ENCODE peak calls at places on chromosome 14, in nine cellular contexts. V, T, L, K, M, O, I, J and G are unnamed samples.

GRCh38 chr14:61346793-61347192 is 25.4 kb downstream of the PRKCH start:
- DNase-seq in K (no peak), O (no peak), L (no peak), J (no peak), V (no peak), T (no peak), I (no peak), M (no peak), G (peak; percentile 53)

GRCh38 chr14:79514700-79515099 is 696.6 kb downstream of the DIO2 start:
- DNase-seq in L (peak; percentile 2), T (no peak), V (peak; percentile 73), K (peak; percentile 5), M (peak; percentile 87), J (no peak), O (no peak), I (no peak), G (peak; percentile 75)

GRCh38 chr14:23326491-23327332 is 5.5 kb downstream of the PABPN1 start:
- DNase-seq in J (no peak), M (no peak), I (no peak), T (no peak), L (no peak), K (no peak), V (no peak), O (no peak), G (no peak)

GRCh38 chr14:66228267-66228970 is 257.8 kb upstream of the CCDC196 start:
- DNase-seq in L (peak; percentile 55), O (no peak), I (no peak), M (peak; percentile 70), J (no peak), V (no peak), T (no peak), K (peak; percentile 15), G (peak; percentile 79)

GRCh38 chr14:23141706-23142467 is 22.8 kb upstream of the CEBPE start:
- DNase-seq in J (peak; percentile 94), L (peak; percentile 90), T (no peak), O (no peak), K (peak; percentile 30), I (no peak), M (peak; percentile 56), V (peak; percentile 24), G (peak; percentile 38)

GRCh38 chr14:93100098-93100497 is 15.6 kb downstream of the ITPK1 start:
- DNase-seq in T (no peak), V (no peak), O (no peak), K (no peak), J (no peak), L (no peak), I (no peak), M (no peak), G (no peak)

GRCh38 chr14:78090820-78091219 is 79.4 kb upstream of the NRXN3 start:
- DNase-seq in T (no peak), I (no peak), O (no peak), M (no peak), K (no peak), V (no peak), L (no peak), J (no peak), G (no peak)

GRCh38 chr14:96799489-96800056 is 2.4 kb downstream of the VRK1 start:
- DNase-seq in J (no peak), L (no peak), I (no peak), M (no peak), V (no peak), T (no peak), K (no peak), O (no peak), G (no peak)

GRCh38 chr14:96203635-96204034 is 1.0 kb upstream of the BDKRB2 start:
- DNase-seq in I (no peak), O (no peak), L (no peak), M (no peak), V (peak; percentile 60), J (no peak), T (no peak), K (no peak), G (no peak)

GRCh38 chr14:79044894-79045624 is 874.9 kb downstream of the NRXN3 start:
- DNase-seq in L (peak; percentile 87), T (peak; percentile 6), J (peak; percentile 58), V (peak; percentile 88), I (peak; percentile 20), M (peak; percentile 91), O (no peak), K (peak; percentile 64), G (peak; percentile 97)

GRCh38 chr14:75689012-75689411 is 28.0 kb downstream of the TTLL5 start:
- DNase-seq in O (no peak), M (peak; percentile 26), I (no peak), T (no peak), L (peak; percentile 72), V (peak; percentile 61), J (no peak), K (peak; percentile 64), G (no peak)

GRCh38 chr14:95291859-95292542 is 27.7 kb downstream of the CLMN start:
- DNase-seq in O (peak; percentile 19), L (peak; percentile 55), I (peak; percentile 70), V (peak; percentile 21), M (peak; percentile 20), K (peak; percentile 59), T (no peak), J (peak; percentile 11), G (peak; percentile 85)

GRCh38 chr14:71933026-71933587 is 878 bp downstream of the RGS6 start:
- DNase-seq in O (no peak), V (no peak), L (peak; percentile 7), T (peak; percentile 60), K (no peak), I (no peak), M (no peak), J (peak; percentile 1), G (no peak)

GRCh38 chr14:66649515-66649914 is 141.6 kb downstream of the GPHN start:
- DNase-seq in L (no peak), O (no peak), I (no peak), M (no peak), J (no peak), T (no peak), K (no peak), V (no peak), G (no peak)

DNA sequence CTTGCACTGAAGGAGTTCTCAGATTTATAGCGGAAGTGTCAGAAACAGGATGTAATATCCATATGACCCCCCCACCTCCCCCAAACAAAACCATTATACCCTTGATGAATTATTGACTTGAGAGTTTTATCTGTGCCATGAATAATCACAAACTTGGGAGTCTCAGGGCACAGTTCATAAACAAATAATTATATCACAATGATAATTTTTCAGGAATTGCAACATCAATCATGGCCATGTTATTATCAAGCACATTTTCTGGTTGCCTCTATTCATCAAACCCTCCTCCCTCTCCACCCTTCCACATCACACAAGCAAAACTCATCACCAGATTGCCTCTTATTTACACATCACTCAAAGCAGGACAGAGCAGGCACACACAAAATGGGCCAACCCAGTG is 141.4 kb downstream of the EGLN3 start:
- DNase-seq in V (no peak), K (no peak), O (no peak), J (no peak), L (no peak), I (no peak), T (no peak), M (no peak), G (no peak)
- H3K4me1 ChIP-seq in V (no peaks in the 10 kb centered on the region), K (no peaks in the 10 kb centered on the region), O (no peaks in the 10 kb centered on the region), J (no peaks in the 10 kb centered on the region), L (peaks cover 7% of the 10 kb centered on the region), I (no peaks in the 10 kb centered on the region), T (no peaks in the 10 kb centered on the region), M (no peaks in the 10 kb centered on the region), G (no peaks in the 10 kb centered on the region)

GRCh38 chr14:51365241-51365940 is 125.3 kb downstream of the TMX1 start:
- DNase-seq in L (peak; percentile 50), J (no peak), M (no peak), T (no peak), O (no peak), V (no peak), K (peak; percentile 47), I (no peak), G (no peak)

GRCh38 chr14:51370758-51371386 is 130.8 kb downstream of the TMX1 start:
- DNase-seq in M (no peak), J (no peak), T (no peak), L (peak; percentile 78), V (no peak), O (no peak), K (no peak), I (no peak), G (peak; percentile 34)

GRCh38 chr14:51368721-51369163 is 128.7 kb downstream of the TMX1 start:
- DNase-seq in O (no peak), M (peak; percentile 81), J (peak; percentile 95), V (peak; percentile 89), L (peak; percentile 96), K (peak; percentile 85), I (no peak), T (no peak), G (no peak)

GRCh38 chr14:51369814-51370213 is 129.8 kb downstream of the TMX1 start:
- DNase-seq in T (no peak), M (no peak), L (no peak), O (peak; percentile 38), V (no peak), K (no peak), I (no peak), J (no peak), G (peak; percentile 51)

DNA sequence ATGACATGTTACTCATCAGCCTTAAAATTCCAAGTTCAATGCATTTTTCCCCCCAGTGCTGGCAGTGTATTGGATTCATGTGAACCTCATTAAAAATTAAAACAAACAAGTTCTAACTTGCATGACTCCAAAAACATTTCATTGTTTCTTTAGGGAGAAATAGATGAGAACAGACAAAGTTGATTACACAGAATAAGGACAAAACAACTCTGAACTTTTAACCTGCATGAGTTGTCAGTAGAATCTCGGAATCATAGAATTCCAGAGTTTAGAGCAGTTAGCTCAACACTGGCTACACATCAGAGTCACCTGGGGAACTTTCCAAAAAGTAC is 127.5 kb downstream of the TMX1 start:
- DNase-seq in M (peak; percentile 51), I (no peak), K (peak; percentile 56), V (peak; percentile 83), O (no peak), J (peak; percentile 85), T (no peak), L (peak; percentile 62), G (no peak)
- H3K9ac ChIP-seq in M (no peak overlapping the region), I (no peak overlapping the region), K (no peak overlapping the region), V (no peak overlapping the region), O (no peak overlapping the region), J (peak overlapping the region; percentile 76), T (no peak overlapping the region), L (peak overlapping the region; percentile 60), G (no peak overlapping the region)

GRCh38 chr14:28012629-28013415 is 753.8 kb upstream of the FOXG1 start:
- DNase-seq in L (no peak), V (no peak), J (no peak), I (no peak), M (no peak), T (peak; percentile 53), K (no peak), O (no peak), G (peak; percentile 10)
- H3K9me3 ChIP-seq in L (no peaks in the 10 kb centered on the region), V (peaks cover 4% of the 10 kb centered on the region), J (no peaks in the 10 kb centered on the region), I (no peaks in the 10 kb centered on the region), M (no peaks in the 10 kb centered on the region), T (no peaks in the 10 kb centered on the region), K (no peaks in the 10 kb centered on the region), O (no peaks in the 10 kb centered on the region), G (no peaks in the 10 kb centered on the region)

DNA sequence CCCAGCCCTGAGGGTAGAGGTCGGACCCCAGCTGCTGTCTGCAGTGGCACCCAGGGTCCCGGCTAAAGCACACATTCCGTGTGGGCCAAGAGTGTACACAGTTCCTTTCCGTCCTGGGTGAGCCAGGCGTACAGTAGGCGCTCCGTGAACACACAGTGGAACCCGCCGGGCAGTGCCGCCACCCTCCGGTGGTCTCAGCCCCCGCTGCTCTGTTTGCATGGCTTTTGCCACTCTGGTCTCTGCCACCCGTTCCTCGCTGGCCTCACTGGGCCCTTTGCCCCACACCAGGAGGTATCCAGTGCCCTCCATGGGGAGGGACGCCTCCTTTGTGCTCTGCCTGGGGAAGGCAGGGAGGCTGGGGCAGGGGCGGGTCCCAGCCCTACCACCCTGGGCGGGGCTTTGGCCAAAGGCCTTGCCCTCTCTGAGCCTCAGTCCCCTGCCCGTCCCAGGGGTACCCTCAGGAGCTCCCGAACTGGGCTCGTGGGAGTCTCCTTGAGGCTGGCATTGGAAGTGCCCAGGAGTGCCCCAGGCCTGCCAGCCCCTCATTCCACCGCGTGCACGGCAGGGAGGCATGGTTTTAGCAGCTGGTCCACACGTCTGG is 13.0 kb downstream of the TRMT61A start:
- DNase-seq in K (no peak), M (no peak), V (no peak), O (no peak), T (peak; percentile 65), L (no peak), J (no peak), I (no peak), G (no peak)
- H3K4me1 ChIP-seq in K (peaks cover 46% of the 10 kb centered on the region), M (peaks cover 28% of the 10 kb centered on the region), V (peaks cover 23% of the 10 kb centered on the region), O (peaks cover 93% of the 10 kb centered on the region), T (peaks cover 45% of the 10 kb centered on the region), L (peaks cover 32% of the 10 kb centered on the region), J (peaks cover 76% of the 10 kb centered on the region), I (peaks cover 35% of the 10 kb centered on the region), G (peaks cover 47% of the 10 kb centered on the region)